ENCODE peak calls at places on chromosomes 13 and 19, in five cellular contexts. One of them, this sample, is unnamed.

GRCh38 chr13:99053636-99054233 is 75.9 kb upstream of the DOCK9 start:
- DNase-seq in sigmoid colon: no peak
- DNase-seq in GM12891: no peak
- DNase-seq in spleen: no peak
- DNase-seq in upper lobe of left lung: peak
- DNase-seq in this sample: no peak

GRCh38 chr13:71771144-71771543 is 95.9 kb downstream of the DACH1 start:
- DNase-seq in sigmoid colon: no peak
- DNase-seq in GM12891: no peak
- DNase-seq in spleen: no peak
- DNase-seq in upper lobe of left lung: no peak
- DNase-seq in this sample: no peak

GRCh38 chr13:20231839-20232555 is at the start of gene GJB6:
- DNase-seq in sigmoid colon: no peak
- DNase-seq in GM12891: peak
- DNase-seq in spleen: no peak
- DNase-seq in upper lobe of left lung: no peak
- DNase-seq in this sample: no peak

GRCh38 chr19:11806354-11807098 is 7.5 kb upstream of the ZNF440 start:
- DNase-seq in sigmoid colon: no peak
- DNase-seq in GM12891: no peak
- DNase-seq in spleen: no peak
- DNase-seq in upper lobe of left lung: no peak
- DNase-seq in this sample: no peak

GRCh38 chr13:109494955-109495354 is 291.4 kb downstream of the IRS2 start:
- DNase-seq in sigmoid colon: no peak
- DNase-seq in GM12891: no peak
- DNase-seq in spleen: no peak
- DNase-seq in upper lobe of left lung: no peak
- DNase-seq in this sample: no peak

GRCh38 chr13:28204690-28205443 is 66.5 kb downstream of the PAN3 start:
- DNase-seq in sigmoid colon: no peak
- DNase-seq in GM12891: no peak
- DNase-seq in spleen: no peak
- DNase-seq in upper lobe of left lung: no peak
- DNase-seq in this sample: no peak

GRCh38 chr13:100875392-100876043 is 200.9 kb upstream of the TMTC4 start:
- DNase-seq in sigmoid colon: no peak
- DNase-seq in GM12891: no peak
- DNase-seq in spleen: no peak
- DNase-seq in upper lobe of left lung: no peak
- DNase-seq in this sample: no peak

GRCh38 chr13:60448907-60449510 is 52.0 kb downstream of the TDRD3 start:
- DNase-seq in sigmoid colon: no peak
- DNase-seq in GM12891: no peak
- DNase-seq in spleen: no peak
- DNase-seq in upper lobe of left lung: no peak
- DNase-seq in this sample: no peak

GRCh38 chr13:30422056-30422914 is at the start of gene UBE2L5:
- DNase-seq in sigmoid colon: peak
- DNase-seq in GM12891: peak
- DNase-seq in spleen: peak
- DNase-seq in upper lobe of left lung: peak
- DNase-seq in this sample: peak

GRCh38 chr19:44912854-44913253 is 1.6 kb upstream of the APOC1 start:
- DNase-seq in sigmoid colon: peak
- DNase-seq in GM12891: no peak
- DNase-seq in spleen: peak
- DNase-seq in upper lobe of left lung: peak
- DNase-seq in this sample: no peak

GRCh38 chr13:107258599-107259187 is 690.8 kb upstream of the ARGLU1 start:
- DNase-seq in sigmoid colon: no peak
- DNase-seq in GM12891: no peak
- DNase-seq in spleen: no peak
- DNase-seq in upper lobe of left lung: no peak
- DNase-seq in this sample: no peak

GRCh38 chr19:12665281-12665573 is 1.3 kb downstream of the MAN2B1 start:
- DNase-seq in sigmoid colon: no peak
- DNase-seq in GM12891: peak
- DNase-seq in spleen: peak
- DNase-seq in upper lobe of left lung: peak
- DNase-seq in this sample: no peak

GRCh38 chr19:3983936-3984583 is 1.2 kb downstream of the EEF2 start:
- DNase-seq in sigmoid colon: peak
- DNase-seq in GM12891: peak
- DNase-seq in spleen: peak
- DNase-seq in upper lobe of left lung: no peak
- DNase-seq in this sample: no peak

GRCh38 chr13:21710163-21710562 is 39.3 kb downstream of the FGF9 start:
- DNase-seq in sigmoid colon: no peak
- DNase-seq in GM12891: no peak
- DNase-seq in spleen: no peak
- DNase-seq in upper lobe of left lung: no peak
- DNase-seq in this sample: no peak

GRCh38 chr13:110230661-110231347 is 76.2 kb downstream of the COL4A1 start:
- DNase-seq in sigmoid colon: peak
- DNase-seq in GM12891: no peak
- DNase-seq in spleen: no peak
- DNase-seq in upper lobe of left lung: no peak
- DNase-seq in this sample: peak

GRCh38 chr19:43625918-43626579 is 6.6 kb upstream of the ZNF428 start:
- DNase-seq in sigmoid colon: no peak
- DNase-seq in GM12891: no peak
- DNase-seq in spleen: no peak
- DNase-seq in upper lobe of left lung: no peak
- DNase-seq in this sample: no peak

GRCh38 chr13:34247596-34247995 is 429.6 kb downstream of the RFC3 start:
- DNase-seq in sigmoid colon: no peak
- DNase-seq in GM12891: no peak
- DNase-seq in spleen: no peak
- DNase-seq in upper lobe of left lung: no peak
- DNase-seq in this sample: no peak

GRCh38 chr13:50509771-50510441 is 333.6 kb downstream of the DLEU7 start:
- DNase-seq in sigmoid colon: no peak
- DNase-seq in GM12891: no peak
- DNase-seq in spleen: no peak
- DNase-seq in upper lobe of left lung: no peak
- DNase-seq in this sample: no peak

GRCh38 chr13:23946067-23946466 is 48.8 kb upstream of the C1QTNF9B start:
- DNase-seq in sigmoid colon: no peak
- DNase-seq in GM12891: no peak
- DNase-seq in spleen: no peak
- DNase-seq in upper lobe of left lung: no peak
- DNase-seq in this sample: no peak

GRCh38 chr19:12872941-12873890 is 8.0 kb downstream of the DNASE2 start:
- DNase-seq in sigmoid colon: no peak
- DNase-seq in GM12891: peak
- DNase-seq in spleen: no peak
- DNase-seq in upper lobe of left lung: peak
- DNase-seq in this sample: no peak

GRCh38 chr19:4742717-4743646 is 19.3 kb upstream of the DPP9 start:
- DNase-seq in sigmoid colon: no peak
- DNase-seq in GM12891: no peak
- DNase-seq in spleen: no peak
- DNase-seq in upper lobe of left lung: no peak
- DNase-seq in this sample: no peak

GRCh38 chr19:41175825-41176734 is 16.9 kb upstream of the CYP2S1 start:
- DNase-seq in sigmoid colon: no peak
- DNase-seq in GM12891: no peak
- DNase-seq in spleen: no peak
- DNase-seq in upper lobe of left lung: peak
- DNase-seq in this sample: no peak

GRCh38 chr13:79346300-79346914 is 59.6 kb downstream of the RBM26 start:
- DNase-seq in sigmoid colon: no peak
- DNase-seq in GM12891: no peak
- DNase-seq in spleen: no peak
- DNase-seq in upper lobe of left lung: no peak
- DNase-seq in this sample: no peak

GRCh38 chr13:80048802-80049201 is 292.1 kb downstream of the SPRY2 start:
- DNase-seq in sigmoid colon: peak
- DNase-seq in GM12891: peak
- DNase-seq in spleen: peak
- DNase-seq in upper lobe of left lung: peak
- DNase-seq in this sample: peak

GRCh38 chr19:33734913-33735312 is 61.8 kb upstream of the KCTD15 start:
- DNase-seq in sigmoid colon: no peak
- DNase-seq in GM12891: no peak
- DNase-seq in spleen: no peak
- DNase-seq in upper lobe of left lung: no peak
- DNase-seq in this sample: no peak

GRCh38 chr19:7605490-7606222 is 10.0 kb downstream of the CAMSAP3 start:
- DNase-seq in sigmoid colon: no peak
- DNase-seq in GM12891: no peak
- DNase-seq in spleen: no peak
- DNase-seq in upper lobe of left lung: no peak
- DNase-seq in this sample: no peak

GRCh38 chr19:10389863-10390262 is 9.5 kb upstream of the TYK2 start:
- DNase-seq in sigmoid colon: no peak
- DNase-seq in GM12891: no peak
- DNase-seq in spleen: no peak
- DNase-seq in upper lobe of left lung: no peak
- DNase-seq in this sample: no peak

GRCh38 chr13:46778879-46779278 is 18.1 kb downstream of the ESD start:
- DNase-seq in sigmoid colon: no peak
- DNase-seq in GM12891: no peak
- DNase-seq in spleen: no peak
- DNase-seq in upper lobe of left lung: no peak
- DNase-seq in this sample: no peak

GRCh38 chr13:112879283-112879833 is 89.7 kb upstream of the MCF2L start:
- DNase-seq in sigmoid colon: peak
- DNase-seq in GM12891: no peak
- DNase-seq in spleen: peak
- DNase-seq in upper lobe of left lung: no peak
- DNase-seq in this sample: no peak

GRCh38 chr19:31613683-31614219 is 264.5 kb upstream of the TSHZ3 start:
- DNase-seq in sigmoid colon: no peak
- DNase-seq in GM12891: no peak
- DNase-seq in spleen: no peak
- DNase-seq in upper lobe of left lung: no peak
- DNase-seq in this sample: no peak

GRCh38 chr19:47545061-47545948 is 27.6 kb downstream of the ZNF541 start:
- DNase-seq in sigmoid colon: no peak
- DNase-seq in GM12891: no peak
- DNase-seq in spleen: no peak
- DNase-seq in upper lobe of left lung: no peak
- DNase-seq in this sample: no peak

GRCh38 chr13:31957772-31958171 is 73.8 kb upstream of the FRY start:
- DNase-seq in sigmoid colon: no peak
- DNase-seq in GM12891: no peak
- DNase-seq in spleen: no peak
- DNase-seq in upper lobe of left lung: no peak
- DNase-seq in this sample: no peak

GRCh38 chr13:45584816-45585215 is 30.7 kb downstream of the ERICH6B start:
- DNase-seq in sigmoid colon: no peak
- DNase-seq in GM12891: no peak
- DNase-seq in spleen: no peak
- DNase-seq in upper lobe of left lung: no peak
- DNase-seq in this sample: no peak

GRCh38 chr13:41188584-41188983 is 5.8 kb downstream of the KBTBD7 start:
- DNase-seq in sigmoid colon: no peak
- DNase-seq in GM12891: no peak
- DNase-seq in spleen: no peak
- DNase-seq in upper lobe of left lung: no peak
- DNase-seq in this sample: no peak

GRCh38 chr19:21626924-21627697 is 121.7 kb downstream of the ZNF429 start:
- DNase-seq in sigmoid colon: no peak
- DNase-seq in GM12891: no peak
- DNase-seq in spleen: no peak
- DNase-seq in upper lobe of left lung: no peak
- DNase-seq in this sample: no peak

DNA sequence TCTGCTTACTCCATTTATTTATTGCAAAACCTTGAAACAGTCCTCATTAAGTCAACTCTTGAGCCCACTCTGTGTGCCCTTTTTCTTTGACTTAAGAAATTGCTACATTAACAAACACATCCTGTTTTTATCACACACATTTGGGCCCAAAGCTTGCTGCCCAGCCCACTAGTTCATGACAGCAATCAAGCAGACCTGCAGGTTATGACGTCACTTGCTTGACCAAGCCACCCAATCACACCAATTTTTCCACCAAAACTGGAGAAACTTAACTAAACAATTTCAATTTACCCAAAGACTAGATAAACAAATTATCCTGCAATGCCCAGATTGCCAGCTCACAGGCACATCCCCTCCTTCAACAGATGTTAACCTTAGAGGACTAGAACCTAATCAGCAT is 120.7 kb downstream of the ZNF429 start:
- DNase-seq in sigmoid colon: no peak
- DNase-seq in GM12891: no peak
- DNase-seq in spleen: no peak
- DNase-seq in upper lobe of left lung: no peak
- DNase-seq in this sample: no peak
- TF ChIP-seq POLR2AphosphoS5 in sigmoid colon: no peak
- TF ChIP-seq POLR2AphosphoS5 in GM12891: no peak
- TF ChIP-seq POLR2AphosphoS5 in spleen: no peak
- TF ChIP-seq POLR2AphosphoS5 in upper lobe of left lung: no peak
- TF ChIP-seq POLR2AphosphoS5 in this sample: no peak

GRCh38 chr13:35812730-35813129 is 318.5 kb downstream of the DCLK1 start:
- DNase-seq in sigmoid colon: no peak
- DNase-seq in GM12891: no peak
- DNase-seq in spleen: no peak
- DNase-seq in upper lobe of left lung: no peak
- DNase-seq in this sample: no peak

GRCh38 chr13:35818577-35819165 is 312.5 kb downstream of the DCLK1 start:
- DNase-seq in sigmoid colon: no peak
- DNase-seq in GM12891: no peak
- DNase-seq in spleen: no peak
- DNase-seq in upper lobe of left lung: no peak
- DNase-seq in this sample: no peak

GRCh38 chr13:35822666-35823065 is 308.5 kb downstream of the DCLK1 start:
- DNase-seq in sigmoid colon: no peak
- DNase-seq in GM12891: no peak
- DNase-seq in spleen: no peak
- DNase-seq in upper lobe of left lung: no peak
- DNase-seq in this sample: no peak

GRCh38 chr13:35814573-35814972 is 316.6 kb downstream of the DCLK1 start:
- DNase-seq in sigmoid colon: no peak
- DNase-seq in GM12891: no peak
- DNase-seq in spleen: no peak
- DNase-seq in upper lobe of left lung: no peak
- DNase-seq in this sample: no peak

GRCh38 chr13:35817642-35818576 is 313.3 kb downstream of the DCLK1 start:
- DNase-seq in sigmoid colon: no peak
- DNase-seq in GM12891: no peak
- DNase-seq in spleen: no peak
- DNase-seq in upper lobe of left lung: no peak
- DNase-seq in this sample: no peak
- TF ChIP-seq POLR2AphosphoS5 in sigmoid colon: peak
- TF ChIP-seq POLR2AphosphoS5 in GM12891: no peak
- TF ChIP-seq POLR2AphosphoS5 in spleen: no peak
- TF ChIP-seq POLR2AphosphoS5 in upper lobe of left lung: no peak
- TF ChIP-seq POLR2AphosphoS5 in this sample: peak

GRCh38 chr13:91813255-91813654 is 414.8 kb downstream of the GPC5 start:
- DNase-seq in sigmoid colon: peak
- DNase-seq in GM12891: no peak
- DNase-seq in spleen: no peak
- DNase-seq in upper lobe of left lung: no peak
- DNase-seq in this sample: no peak
- TF ChIP-seq POLR2AphosphoS5 in sigmoid colon: peak
- TF ChIP-seq POLR2AphosphoS5 in GM12891: no peak
- TF ChIP-seq POLR2AphosphoS5 in spleen: no peak
- TF ChIP-seq POLR2AphosphoS5 in upper lobe of left lung: no peak
- TF ChIP-seq POLR2AphosphoS5 in this sample: peak

GRCh38 chr19:38836438-38837303 is 5.1 kb upstream of the ECH1 start:
- DNase-seq in sigmoid colon: no peak
- DNase-seq in GM12891: no peak
- DNase-seq in spleen: peak
- DNase-seq in upper lobe of left lung: no peak
- DNase-seq in this sample: no peak
- TF ChIP-seq POLR2AphosphoS5 in sigmoid colon: no peak
- TF ChIP-seq POLR2AphosphoS5 in GM12891: no peak
- TF ChIP-seq POLR2AphosphoS5 in spleen: peak
- TF ChIP-seq POLR2AphosphoS5 in upper lobe of left lung: no peak
- TF ChIP-seq POLR2AphosphoS5 in this sample: peak